ENCODE peak calls at places on chromosome 2, in seven cellular contexts. S is spleen, C is AG08395, E is activated T-cell treated with anti-CD3 and anti-CD28 coated beads for 1 hour, N is NCI-H1092 treated with DMSO at 0.1 percent for 48 hours, P is bronchial epithelial cell, D is NAMALWA. U is an unnamed sample.

GRCh38 chr2:113981404-113982134 is 91.7 kb downstream of the ACTR3 start:
- DNase-seq in E (no peak), C (peak), N (no peak), P (no peak), S (no peak), D (no peak), U (no peak)

GRCh38 chr2:3335001-3335400 is 42.6 kb downstream of the EIPR1 start:
- DNase-seq in N (no peak), S (peak), C (no peak), E (no peak), D (no peak), P (no peak), U (no peak)

GRCh38 chr2:226376516-226377180 is 423.0 kb downstream of the IRS1 start:
- DNase-seq in E (no peak), D (no peak), N (no peak), C (no peak), S (no peak), P (no peak), U (no peak)

GRCh38 chr2:240111253-240111652 is 24.9 kb downstream of the COPS9 start:
- DNase-seq in S (no peak), P (no peak), E (no peak), C (no peak), D (no peak), N (peak), U (no peak)

GRCh38 chr2:223041527-223042109 is 10.4 kb upstream of the KCNE4 start:
- DNase-seq in P (peak), N (peak), D (no peak), C (peak), S (no peak), E (no peak), U (peak)

GRCh38 chr2:47262657-47263056 is 107.5 kb upstream of the STPG4 start:
- DNase-seq in D (no peak), C (no peak), E (no peak), S (no peak), P (no peak), N (no peak), U (no peak)

GRCh38 chr2:9250498-9251153 is 44.0 kb downstream of the ASAP2 start:
- DNase-seq in D (no peak), E (no peak), P (peak), C (no peak), S (no peak), N (no peak), U (no peak)

GRCh38 chr2:149410701-149411484 is 80.5 kb downstream of the LYPD6 start:
- DNase-seq in S (no peak), D (no peak), P (peak), E (no peak), N (no peak), C (peak), U (peak)

GRCh38 chr2:11661891-11662435 is 8.0 kb downstream of the NTSR2 start:
- DNase-seq in D (no peak), E (no peak), C (no peak), N (no peak), S (peak), P (no peak), U (no peak)

GRCh38 chr2:118179445-118179844 is 91.2 kb downstream of the INSIG2 start:
- DNase-seq in E (no peak), D (no peak), C (no peak), S (no peak), N (no peak), P (no peak), U (no peak)

GRCh38 chr2:20224716-20225293 is at the start of gene SDC1:
- DNase-seq in C (peak), P (peak), E (no peak), S (peak), D (no peak), N (no peak), U (no peak)

GRCh38 chr2:158502984-158503383 is 46.2 kb downstream of the PKP4 start:
- DNase-seq in S (no peak), D (no peak), C (peak), N (no peak), E (no peak), P (peak), U (no peak)

U was measured in DMS153.